ENCODE peak calls at places on chromosomes 7 and 10, in five cellular contexts. N is KG1, E is SK-MEL-5, H is Right ventricle myocardium inferior, F is nephron progenitor cell. D is an unnamed sample.

GRCh38 chr7:130446285-130446684 is 5.5 kb upstream of the CEP41 start:
- DNase-seq in N (no peak), E (no peak), H (no peak), F (no peak), D (no peak)

GRCh38 chr7:135490783-135491182 is 19.1 kb downstream of the CNOT4 start:
- DNase-seq in N (no peak), E (no peak), H (no peak), F (no peak), D (no peak)

GRCh38 chr10:78898341-78899097 is 170.2 kb upstream of the ZMIZ1 start:
- DNase-seq in N (no peak), E (no peak), H (no peak), F (no peak), D (no peak)

GRCh38 chr10:124238367-124238766 is 145.0 kb upstream of the CHST15 start:
- DNase-seq in N (no peak), E (no peak), H (no peak), F (no peak), D (no peak)

GRCh38 chr7:147681530-147681929 is 909.0 kb upstream of the C7orf33 start:
- DNase-seq in N (no peak), E (no peak), H (no peak), F (no peak), D (no peak)

GRCh38 chr7:157845203-157845810 is 508.5 kb downstream of the DNAJB6 start:
- DNase-seq in N (no peak), E (no peak), H (peak), F (no peak), D (no peak)

GRCh38 chr10:14844948-14845347 is 6.8 kb downstream of the HSPA14 start:
- DNase-seq in N (no peak), E (no peak), H (no peak), F (no peak), D (no peak)

GRCh38 chr10:84938117-84938905 is 609.9 kb downstream of the CCSER2 start:
- DNase-seq in N (no peak), E (peak), H (no peak), F (no peak), D (no peak)

GRCh38 chr7:80783688-80784327 is 135.0 kb downstream of the SEMA3C start:
- DNase-seq in N (no peak), E (no peak), H (no peak), F (no peak), D (no peak)

GRCh38 chr10:73841526-73842285 is 30.3 kb upstream of the NDST2 start:
- DNase-seq in N (no peak), E (no peak), H (no peak), F (no peak), D (no peak)

GRCh38 chr7:131606346-131607290 is 50.2 kb upstream of the PODXL start:
- DNase-seq in N (no peak), E (no peak), H (no peak), F (no peak), D (no peak)

GRCh38 chr10:86967481-86967941 is 771 bp upstream of the ADIRF start:
- DNase-seq in N (no peak), E (no peak), H (no peak), F (no peak), D (no peak)

GRCh38 chr7:140144821-140145220 is 32.0 kb downstream of the KDM7A start:
- DNase-seq in N (no peak), E (no peak), H (no peak), F (no peak), D (no peak)

GRCh38 chr7:4738711-4739527 is 36.5 kb upstream of the AP5Z1 start:
- DNase-seq in N (no peak), E (peak), H (no peak), F (peak), D (peak)

GRCh38 chr10:69961168-69961863 is 91.3 kb upstream of the MACROH2A2 start:
- DNase-seq in N (no peak), E (peak), H (no peak), F (no peak), D (no peak)

GRCh38 chr10:45383682-45384320 is 9.8 kb downstream of the ALOX5 start:
- DNase-seq in N (no peak), E (no peak), H (no peak), F (no peak), D (no peak)